ENCODE peak calls at places on chromosomes 4 and X, in seven cellular contexts. Q is fibroblast of pulmonary artery, J is WTC11, E is upper lobe of left lung, P is tibial artery, O is endothelial cell, F is IMR-90. D is an unnamed sample.

GRCh38 chrX:9875801-9876200 is 89.6 kb downstream of the SHROOM2 start:
- DNase-seq in F (no peak), Q (no peak), J (no peak), P (no peak), E (no peak), O (no peak), D (no peak)

GRCh38 chr4:86976801-86977485 is 42.1 kb downstream of the AFF1 start:
- DNase-seq in P (no peak), O (no peak), Q (no peak), E (no peak), F (no peak), J (no peak), D (no peak)

GRCh38 chr4:37891221-37892159 is 606 bp downstream of the TBC1D1 start:
- DNase-seq in F (peak; percentile 4), O (peak; percentile 11), Q (no peak), E (no peak), J (peak; percentile 19), P (peak; percentile 83), D (no peak)

GRCh38 chr4:182968917-182969650 is 51.9 kb upstream of the DCTD start:
- DNase-seq in E (no peak), J (no peak), Q (no peak), P (no peak), F (no peak), O (no peak), D (no peak)

GRCh38 chr4:11635336-11635735 is 206.6 kb upstream of the HS3ST1 start:
- DNase-seq in P (no peak), J (no peak), F (peak; percentile 86), E (no peak), O (no peak), Q (peak; percentile 81), D (no peak)

GRCh38 chrX:134631404-134632346 is 26.6 kb downstream of the PLAC1 start:
- DNase-seq in P (no peak), E (no peak), Q (peak; percentile 67), J (no peak), O (no peak), F (peak; percentile 76), D (no peak)

GRCh38 chr4:6938758-6939201 is 29.2 kb downstream of the TBC1D14 start:
- DNase-seq in F (no peak), O (no peak), J (no peak), E (no peak), Q (no peak), P (peak; percentile 77), D (no peak)

GRCh38 chrX:64394874-64395567 is at the start of gene MTMR8:
- DNase-seq in O (peak; percentile 67), F (no peak), Q (peak; percentile 4), P (peak; percentile 85), J (peak; percentile 82), E (peak; percentile 57), D (peak; percentile 67)

GRCh38 chr4:85149656-85150055 is 183.2 kb upstream of the WDFY3 start:
- DNase-seq in J (no peak), F (peak; percentile 4), Q (peak; percentile 69), P (no peak), E (no peak), O (no peak), D (no peak)

GRCh38 chr4:127355738-127356137 is 277.0 kb upstream of the INTU start:
- DNase-seq in F (no peak), O (no peak), Q (no peak), P (no peak), E (no peak), J (no peak), D (no peak)

GRCh38 chr4:119111296-119111695 is 24.3 kb upstream of the MYOZ2 start:
- DNase-seq in P (no peak), F (no peak), Q (no peak), E (no peak), O (no peak), J (no peak), D (no peak)

GRCh38 chr4:118751634-118752293 is 66.6 kb downstream of the METTL14 start:
- DNase-seq in O (no peak), Q (peak; percentile 66), P (no peak), J (no peak), E (no peak), F (peak; percentile 55), D (no peak)

GRCh38 chr4:957581-958313 is 15.6 kb downstream of the DGKQ start:
- DNase-seq in F (no peak), J (no peak), Q (no peak), P (peak; percentile 61), E (peak; percentile 85), O (no peak), D (no peak)

GRCh38 chr4:92387459-92388069 is 83.8 kb downstream of the GRID2 start:
- DNase-seq in P (no peak), J (no peak), O (peak; percentile 7), E (no peak), F (peak; percentile 53), Q (peak; percentile 77), D (peak; percentile 8)

GRCh38 chr4:99949034-99949998 is 759 bp downstream of the H2AZ1 start:
- DNase-seq in P (peak; percentile 95), E (peak; percentile 91), Q (peak; percentile 96), J (peak; percentile 90), F (peak; percentile 93), O (peak; percentile 83), D (peak; percentile 81)

GRCh38 chr4:138401330-138401729 is 159.2 kb upstream of the SLC7A11 start:
- DNase-seq in E (no peak), J (no peak), P (no peak), F (no peak), O (no peak), Q (no peak), D (no peak)

GRCh38 chr4:39324897-39325613 is 41.1 kb downstream of the RFC1 start:
- DNase-seq in E (no peak), O (no peak), J (no peak), F (no peak), Q (no peak), P (no peak), D (no peak)

GRCh38 chr4:81504685-81505598 is 33.2 kb upstream of the RASGEF1B start:
- DNase-seq in O (no peak), Q (no peak), E (no peak), P (peak; percentile 86), J (no peak), F (no peak), D (no peak)

GRCh38 chr4:98501383-98501782 is 157.0 kb downstream of the TSPAN5 start:
- DNase-seq in P (no peak), E (no peak), O (no peak), F (no peak), J (no peak), Q (no peak), D (no peak)

GRCh38 chr4:143202824-143203223 is 18.1 kb downstream of the USP38 start:
- DNase-seq in F (no peak), P (no peak), O (no peak), E (no peak), Q (peak; percentile 44), J (no peak), D (no peak)

GRCh38 chr4:7651461-7651921 is 216.8 kb upstream of the PSAPL1 start:
- DNase-seq in E (no peak), Q (no peak), F (peak; percentile 19), O (no peak), P (no peak), J (peak; percentile 49), D (no peak)

GRCh38 chrX:47707031-47707780 is 48.2 kb upstream of the UXT start:
- DNase-seq in E (no peak), P (no peak), F (no peak), J (no peak), O (no peak), Q (peak; percentile 17), D (no peak)

GRCh38 chr4:140870427-140870826 is 114.2 kb upstream of the TBC1D9 start:
- DNase-seq in F (no peak), O (no peak), Q (no peak), E (no peak), P (no peak), J (no peak), D (no peak)

GRCh38 chr4:118410143-118410542 is 57.3 kb upstream of the PRSS12 start:
- DNase-seq in E (no peak), F (peak; percentile 90), P (no peak), Q (peak; percentile 53), J (no peak), O (no peak), D (no peak)

GRCh38 chrX:120560842-120561633 is at the start of gene CUL4B:
- DNase-seq in F (peak; percentile 94), J (peak; percentile 86), E (peak; percentile 98), P (peak; percentile 96), O (peak; percentile 84), Q (peak; percentile 97), D (peak; percentile 70)

GRCh38 chr4:40909363-40909876 is 159.7 kb downstream of the NSUN7 start:
- DNase-seq in E (no peak), F (peak; percentile 82), P (peak; percentile 72), O (no peak), Q (peak; percentile 74), J (no peak), D (no peak)

GRCh38 chrX:13747836-13748235 is 13.3 kb downstream of the OFD1 start:
- DNase-seq in J (peak; percentile 13), E (no peak), P (no peak), F (peak; percentile 76), Q (peak; percentile 83), O (peak; percentile 26), D (no peak)
- TF ChIP-seq CTCF in J (no peak), E (peak; percentile 34), P (peak; percentile 39), F (peak; percentile 60), Q (peak; percentile 60), O (no peak), D (peak; percentile 55)

GRCh38 chrX:37905436-37906147 is 58.2 kb upstream of the DYNLT3 start:
- DNase-seq in Q (peak; percentile 8), O (peak; percentile 20), P (no peak), J (peak; percentile 53), F (peak; percentile 30), E (peak; percentile 70), D (peak; percentile 4)
- TF ChIP-seq CTCF in Q (no peak), O (no peak), P (peak; percentile 13), J (no peak), F (peak; percentile 35), E (no peak), D (no peak)

GRCh38 chr4:154415313-154415712 is 76.3 kb downstream of the DCHS2 start:
- DNase-seq in E (no peak), P (no peak), Q (no peak), F (no peak), O (no peak), J (no peak), D (no peak)

GRCh38 chr4:154421618-154422017 is 70.0 kb downstream of the DCHS2 start:
- DNase-seq in F (no peak), O (no peak), P (no peak), Q (no peak), E (no peak), J (no peak), D (no peak)

GRCh38 chr4:154414796-154415195 is 76.8 kb downstream of the DCHS2 start:
- DNase-seq in F (no peak), O (no peak), P (no peak), J (no peak), Q (no peak), E (no peak), D (no peak)

GRCh38 chr4:154417358-154417673 is 74.3 kb downstream of the DCHS2 start:
- DNase-seq in E (no peak), P (no peak), O (no peak), J (no peak), Q (no peak), F (no peak), D (no peak)

GRCh38 chr4:154416183-154416543 is 75.4 kb downstream of the DCHS2 start:
- DNase-seq in F (no peak), J (peak; percentile 59), E (peak; percentile 5), O (peak; percentile 55), Q (no peak), P (no peak), D (peak; percentile 38)
- TF ChIP-seq CTCF in F (no peak), J (no peak), E (no peak), O (no peak), Q (no peak), P (no peak), D (no peak)

GRCh38 chr4:148822572-148823418 is 380.6 kb upstream of the NR3C2 start:
- DNase-seq in F (no peak), P (no peak), J (no peak), O (no peak), Q (no peak), E (no peak), D (no peak)
- TF ChIP-seq CTCF in F (no peak), P (no peak), J (no peak), O (no peak), Q (no peak), E (no peak), D (no peak)

D was measured in neural crest cell.